ENCODE peak calls at places on chromosomes 5 and 9, in nine cellular contexts. A is M059J; I is left colon; K is K562; Q is stimulated activated naive CD4-positive, alpha-beta T cell; U is NCI-H1105 treated with DMSO at 0.1 percent for 48 hours; O is T-helper 2 cell; M is fibroblast of pulmonary artery; S is NCI-H774. X is an unnamed sample.

GRCh38 chr5:179869101-179869500 is 10.5 kb upstream of the MRNIP start:
- DNase-seq in A (no peak), I (no peak), K (no peak), Q (no peak), U (no peak), O (no peak), M (no peak), S (no peak), X (no peak)

GRCh38 chr5:153619706-153620105 is 129.2 kb downstream of the GRIA1 start:
- DNase-seq in A (peak), I (no peak), K (no peak), Q (no peak), U (no peak), O (no peak), M (peak), S (no peak), X (no peak)

GRCh38 chr5:55402199-55402598 is 94.4 kb downstream of the MTREX start:
- DNase-seq in A (no peak), I (no peak), K (no peak), Q (no peak), U (no peak), O (no peak), M (no peak), S (no peak), X (no peak)

GRCh38 chr9:126306071-126306647 is 20.5 kb upstream of the MVB12B start:
- DNase-seq in A (no peak), I (no peak), K (no peak), Q (no peak), U (no peak), O (no peak), M (no peak), S (no peak), X (no peak)

GRCh38 chr5:174664180-174664850 is 60.1 kb upstream of the MSX2 start:
- DNase-seq in A (no peak), I (no peak), K (no peak), Q (no peak), U (no peak), O (no peak), M (no peak), S (no peak), X (no peak)

GRCh38 chr9:113523421-113524141 is 60.1 kb downstream of the RGS3 start:
- DNase-seq in A (no peak), I (peak), K (no peak), Q (no peak), U (no peak), O (peak), M (no peak), S (no peak), X (peak)

GRCh38 chr5:40436535-40437237 is 243.0 kb upstream of the PTGER4 start:
- DNase-seq in A (no peak), I (no peak), K (no peak), Q (peak), U (no peak), O (no peak), M (no peak), S (no peak), X (no peak)

GRCh38 chr9:111896942-111897830 is 572 bp downstream of the UGCG start:
- DNase-seq in A (peak), I (peak), K (peak), Q (peak), U (no peak), O (peak), M (peak), S (no peak), X (peak)

GRCh38 chr5:38556115-38556598 is 289 bp downstream of the LIFR start:
- DNase-seq in A (peak), I (no peak), K (no peak), Q (no peak), U (no peak), O (no peak), M (no peak), S (no peak), X (no peak)

GRCh38 chr5:121384359-121384758 is 467.3 kb upstream of the FTMT start:
- DNase-seq in A (no peak), I (no peak), K (no peak), Q (no peak), U (no peak), O (no peak), M (no peak), S (no peak), X (no peak)

GRCh38 chr5:10250804-10251276 is 760 bp downstream of the CCT5 start:
- DNase-seq in A (peak), I (no peak), K (no peak), Q (no peak), U (no peak), O (no peak), M (peak), S (no peak), X (no peak)

GRCh38 chr5:123460296-123460729 is 37.1 kb upstream of the CEP120 start:
- DNase-seq in A (peak), I (peak), K (no peak), Q (peak), U (no peak), O (no peak), M (peak), S (no peak), X (peak)

GRCh38 chr5:19266791-19267190 is 721.2 kb downstream of the CDH18 start:
- DNase-seq in A (no peak), I (no peak), K (no peak), Q (no peak), U (no peak), O (no peak), M (no peak), S (no peak), X (no peak)

GRCh38 chr5:34656001-34656699 is at the start of gene RAI14:
- DNase-seq in A (peak), I (peak), K (peak), Q (no peak), U (peak), O (no peak), M (peak), S (peak), X (peak)

GRCh38 chr5:135207866-135208265 is 173.8 kb upstream of the PITX1 start:
- DNase-seq in A (no peak), I (no peak), K (no peak), Q (no peak), U (no peak), O (no peak), M (no peak), S (no peak), X (no peak)

GRCh38 chr9:119834064-119834620 is 464.9 kb upstream of the BRINP1 start:
- DNase-seq in A (no peak), I (no peak), K (no peak), Q (no peak), U (no peak), O (no peak), M (no peak), S (no peak), X (no peak)

GRCh38 chr9:4435197-4435596 is 55.1 kb upstream of the SLC1A1 start:
- DNase-seq in A (peak), I (no peak), K (no peak), Q (no peak), U (no peak), O (no peak), M (peak), S (no peak), X (no peak)

GRCh38 chr9:128233817-128234406 is 30.7 kb downstream of the DNM1 start:
- DNase-seq in A (no peak), I (no peak), K (no peak), Q (no peak), U (no peak), O (no peak), M (no peak), S (no peak), X (no peak)

GRCh38 chr5:172939045-172939444 is 20.2 kb upstream of the RPL26L1 start:
- DNase-seq in A (no peak), I (peak), K (peak), Q (no peak), U (no peak), O (no peak), M (peak), S (no peak), X (no peak)

GRCh38 chr9:129703667-129704355 is 38.4 kb downstream of the PRRX2 start:
- DNase-seq in A (peak), I (no peak), K (no peak), Q (no peak), U (no peak), O (no peak), M (peak), S (no peak), X (peak)

GRCh38 chr9:133609311-133610098 is at the start of gene FAM163B:
- DNase-seq in A (no peak), I (peak), K (peak), Q (peak), U (no peak), O (no peak), M (peak), S (peak), X (no peak)

X was measured in transverse colon.